ENCODE peak calls at places on chromosomes 1 and 21, in four cellular contexts. E, X, J and Z are unnamed samples.
A peak's percentile ranks its signal among the peaks of the same experiment; 100 is the strongest.

GRCh38 chr1:156910309-156910782 is 10.1 kb upstream of the LRRC71 start:
- DNase-seq in E (peak; percentile 88), J (peak; percentile 79), X (peak; percentile 23), Z (peak; percentile 82)

GRCh38 chr1:33943978-33944377 is 80.1 kb downstream of the HMGB4 start:
- DNase-seq in E (no peak), X (no peak), J (no peak), Z (no peak)

GRCh38 chr21:26920055-26920454 is 46.8 kb downstream of the ADAMTS5 start:
- DNase-seq in X (no peak), J (no peak), E (no peak), Z (no peak)

GRCh38 chr1:39826583-39826982 is 37.9 kb upstream of the BMP8B start:
- DNase-seq in E (peak; percentile 53), X (no peak), J (peak; percentile 29), Z (no peak)

GRCh38 chr1:1324084-1324523 is 356 bp downstream of the INTS11 start:
- DNase-seq in E (no peak), J (no peak), X (no peak), Z (no peak)

GRCh38 chr1:24382165-24382577 is 31.4 kb downstream of the STPG1 start:
- DNase-seq in J (no peak), X (no peak), E (no peak), Z (no peak)

GRCh38 chr1:202207292-202207691 is 13.7 kb downstream of the LGR6 start:
- DNase-seq in E (peak; percentile 89), X (no peak), J (no peak), Z (peak; percentile 34)

GRCh38 chr1:19439464-19440171 is 45.7 kb downstream of the CAPZB start:
- DNase-seq in E (peak; percentile 82), J (peak; percentile 48), X (no peak), Z (peak; percentile 54)

GRCh38 chr1:198699167-198700015 is 60.6 kb downstream of the PTPRC start:
- DNase-seq in E (no peak), X (peak; percentile 30), J (peak; percentile 46), Z (peak; percentile 79)

GRCh38 chr1:51063121-51063520 is 38.9 kb upstream of the C1orf185 start:
- DNase-seq in E (no peak), X (no peak), J (no peak), Z (no peak)

GRCh38 chr1:196317535-196318522 is 290.4 kb downstream of the KCNT2 start:
- DNase-seq in X (peak; percentile 21), J (peak; percentile 47), E (no peak), Z (peak; percentile 32)

GRCh38 chr1:84350104-84350503 is 48.2 kb upstream of the DNASE2B start:
- DNase-seq in J (no peak), E (no peak), X (no peak), Z (no peak)

GRCh38 chr1:155981266-155982088 is 3.1 kb upstream of the ARHGEF2 start:
- DNase-seq in X (peak; percentile 54), E (no peak), J (peak; percentile 78), Z (no peak)

GRCh38 chr1:44407430-44408180 is 2.5 kb downstream of the RNF220 start:
- DNase-seq in E (peak; percentile 46), J (no peak), X (no peak), Z (peak; percentile 57)

GRCh38 chr1:244303610-244303969 is 148.1 kb downstream of the ADSS2 start:
- DNase-seq in X (no peak), E (no peak), J (no peak), Z (no peak)

GRCh38 chr1:87684194-87684593 is 355.5 kb downstream of the LMO4 start:
- DNase-seq in E (no peak), X (no peak), J (peak; percentile 16), Z (peak; percentile 14)

GRCh38 chr1:58779837-58780585 is 3.8 kb downstream of the JUN start:
- DNase-seq in E (no peak), J (no peak), X (peak; percentile 33), Z (no peak)

GRCh38 chr1:30045304-30046090 is 677.9 kb downstream of the MATN1 start:
- DNase-seq in E (no peak), J (no peak), X (no peak), Z (no peak)

GRCh38 chr21:45012661-45013270 is 61.6 kb upstream of the ADARB1 start:
- DNase-seq in E (no peak), X (no peak), J (no peak), Z (peak; percentile 63)

GRCh38 chr1:192998536-192998935 is 60.6 kb downstream of the UCHL5 start:
- DNase-seq in J (peak; percentile 24), E (no peak), X (no peak), Z (no peak)

GRCh38 chr1:36594041-36594440 is 111.3 kb upstream of the CSF3R start:
- DNase-seq in E (no peak), J (no peak), X (no peak), Z (no peak)

GRCh38 chr1:234532511-234532922 is 53.5 kb upstream of the TARBP1 start:
- DNase-seq in E (no peak), X (no peak), J (no peak), Z (no peak)

GRCh38 chr1:184350573-184350972 is 36.3 kb upstream of the C1orf21 start:
- DNase-seq in X (no peak), J (no peak), E (no peak), Z (no peak)

GRCh38 chr21:44618504-44618903 is 6.6 kb downstream of the KRTAP10-8 start:
- DNase-seq in E (no peak), X (peak; percentile 16), J (no peak), Z (peak; percentile 40)

GRCh38 chr1:53061123-53061858 is 722 bp upstream of the PODN start:
- DNase-seq in X (no peak), J (no peak), E (no peak), Z (no peak)

GRCh38 chr1:170296642-170297041 is 150.9 kb downstream of the NTMT2 start:
- DNase-seq in X (no peak), E (no peak), J (no peak), Z (no peak)

GRCh38 chr1:160953030-160953429 is 1.6 kb downstream of the ITLN2 start:
- DNase-seq in E (no peak), X (no peak), J (no peak), Z (no peak)

GRCh38 chr1:67347688-67348472 is 40.2 kb downstream of the IL12RB2 start:
- DNase-seq in X (peak; percentile 24), E (peak; percentile 62), J (peak; percentile 71), Z (peak; percentile 49)

GRCh38 chr1:32878183-32878582 is 7.5 kb upstream of the FNDC5 start:
- DNase-seq in J (no peak), X (no peak), E (no peak), Z (no peak)

GRCh38 chr1:2136836-2137235 is 57.7 kb downstream of the FAAP20 start:
- DNase-seq in E (no peak), J (no peak), X (no peak), Z (no peak)

GRCh38 chr1:111878649-111879048 is 110.8 kb downstream of the KCND3 start:
- DNase-seq in E (no peak), J (no peak), X (peak; percentile 31), Z (no peak)

GRCh38 chr21:45507523-45507875 is 34.7 kb downstream of the SLC19A1 start:
- DNase-seq in X (no peak), E (no peak), J (no peak), Z (no peak)

DNA sequence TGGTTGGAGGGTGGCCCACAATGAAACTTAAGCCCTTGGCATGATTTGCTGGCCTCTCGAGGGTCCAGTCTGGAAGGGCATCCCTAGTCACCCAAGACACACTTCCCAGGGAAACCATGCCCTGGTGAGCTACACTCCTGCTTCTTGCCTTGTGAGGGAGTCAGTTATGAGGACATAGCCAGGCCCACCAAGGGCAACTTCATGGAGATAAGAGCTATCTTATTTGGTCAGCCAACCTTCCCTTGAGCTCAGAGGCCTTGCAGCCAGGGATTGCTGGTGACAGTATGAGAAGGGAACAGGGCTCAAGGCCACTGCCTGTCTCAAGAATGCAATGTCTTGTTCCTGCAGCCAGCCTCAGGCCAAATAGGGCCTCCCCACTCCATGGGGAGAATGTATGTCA is 9.6 kb downstream of the TNR start:
- DNase-seq in J (peak; percentile 79), E (no peak), X (no peak), Z (no peak)
- TF ChIP-seq FOXJ3 in J (no peak), E (no peak), X (no peak), Z (no peak)

GRCh38 chr1:6936308-6936675 is 151.0 kb downstream of the CAMTA1 start:
- DNase-seq in E (peak; percentile 65), J (no peak), X (no peak), Z (no peak)

GRCh38 chr1:6930901-6931300 is 145.6 kb downstream of the CAMTA1 start:
- DNase-seq in X (no peak), E (no peak), J (no peak), Z (no peak)

GRCh38 chr1:6937048-6937447 is 151.8 kb downstream of the CAMTA1 start:
- DNase-seq in X (no peak), J (no peak), E (no peak), Z (no peak)

GRCh38 chr1:6935379-6936307 is 150.4 kb downstream of the CAMTA1 start:
- DNase-seq in E (peak; percentile 64), J (no peak), X (no peak), Z (no peak)
- TF ChIP-seq FOXJ3 in E (no peak), J (no peak), X (no peak), Z (no peak)

DNA sequence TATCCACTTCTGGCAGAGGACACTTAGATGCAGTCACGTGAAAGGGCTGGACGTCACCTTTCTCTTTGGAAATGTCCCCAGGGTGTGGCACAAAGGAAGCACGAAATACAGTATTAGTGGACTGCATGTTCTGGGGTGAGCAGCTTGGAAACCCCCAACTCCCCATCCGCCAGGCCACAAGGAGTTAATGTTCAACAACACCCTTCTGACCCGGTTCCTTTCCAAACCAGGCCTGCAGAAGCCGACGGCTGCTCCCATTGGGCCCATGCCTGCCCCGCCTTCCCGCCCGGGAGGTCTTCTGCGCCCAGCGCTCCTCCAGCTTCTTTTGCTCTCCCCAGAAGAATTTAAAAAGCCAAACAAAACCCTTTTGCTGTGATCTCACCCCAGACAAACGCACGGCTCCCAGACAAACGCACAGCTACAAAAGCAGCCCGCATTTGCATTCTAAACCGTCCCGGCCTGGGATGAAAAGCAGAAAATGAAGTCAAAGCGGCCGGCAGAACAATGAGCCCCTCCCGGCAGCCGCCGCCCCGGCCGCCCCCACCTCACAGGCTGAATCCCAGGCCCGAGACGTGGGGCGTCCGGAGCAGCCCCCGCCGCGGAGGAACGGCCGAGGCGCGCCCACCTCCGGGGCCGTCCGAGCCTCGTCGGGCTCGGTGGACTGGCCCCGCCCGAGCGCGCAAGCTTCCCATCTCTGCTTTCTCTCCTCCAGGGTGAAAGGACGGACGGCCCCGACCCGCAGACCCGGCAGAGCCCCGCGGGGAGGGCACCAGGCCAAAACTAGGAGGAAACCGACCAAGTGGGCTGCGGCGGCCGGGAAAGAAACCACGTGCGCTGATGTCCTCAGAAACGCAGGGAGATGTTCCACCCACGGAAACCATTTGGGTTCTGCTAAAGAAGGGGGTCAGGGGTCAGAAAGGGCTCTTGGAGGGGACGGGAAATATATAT is 101.9 kb downstream of the PLPP3 start:
- DNase-seq in J (no peak), X (peak; percentile 85), E (peak; percentile 39), Z (peak; percentile 56)
- TF ChIP-seq FOXJ3 in J (no peak), X (no peak), E (no peak), Z (no peak)

DNA sequence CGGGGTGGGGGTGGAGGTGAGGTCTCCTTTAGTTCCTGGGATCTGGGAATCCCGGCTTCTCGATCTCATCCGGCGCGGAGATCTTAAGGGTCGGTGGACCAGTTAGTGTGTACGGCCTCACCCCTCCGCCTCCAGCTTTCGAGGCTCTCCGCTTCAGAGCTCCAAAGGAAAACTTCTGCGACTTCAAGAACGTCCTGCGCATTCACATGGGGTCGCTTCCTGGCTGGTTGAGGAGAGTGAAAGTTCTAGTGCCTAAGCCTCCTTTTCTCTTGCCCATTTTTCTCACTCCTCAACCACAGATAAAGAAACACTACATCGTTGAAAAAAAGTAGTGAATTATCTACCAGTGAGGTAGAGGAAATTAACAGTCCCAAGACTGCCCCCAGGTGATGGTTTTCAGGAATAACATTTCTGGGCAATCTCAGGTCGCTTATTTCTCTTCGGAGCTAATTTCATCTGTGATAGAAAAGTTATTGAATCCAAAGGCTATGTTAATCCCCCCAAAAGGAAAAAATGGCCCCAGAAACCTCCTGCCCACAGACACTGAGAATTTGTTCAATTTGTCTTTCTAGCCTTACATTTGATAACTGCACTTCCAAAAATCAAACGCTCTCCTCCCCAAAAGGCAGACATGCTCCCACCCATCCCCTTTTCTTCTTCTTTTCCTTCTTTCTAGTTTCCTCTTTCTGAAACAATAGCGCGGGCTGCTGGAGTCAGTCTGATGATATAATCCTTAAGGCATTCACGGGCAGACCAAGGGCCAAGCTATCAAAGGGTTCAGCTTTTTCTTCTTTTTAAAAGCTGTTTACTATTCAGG is 20.5 kb upstream of the TBX15 start:
- DNase-seq in E (peak; percentile 73), J (peak; percentile 42), X (peak; percentile 44), Z (no peak)
- TF ChIP-seq FOXJ3 in E (no peak), J (no peak), X (no peak), Z (no peak)